ENCODE peak calls at places on chromosomes 16 and 17, in seven cellular contexts. Q is mesenchymal stem cell, R is H9, U is trophoblast cell, M is neuronal stem cell, V is IMR-90, K is H1. A is an unnamed sample.

GRCh38 chr16:69031877-69032301 is 73.6 kb upstream of the HAS3 start:
- DNase-seq in K (no peak), Q (no peak), V (no peak), U (peak), M (no peak), R (no peak), A (no peak)

GRCh38 chr17:64326030-64326419 is 63.0 kb upstream of the TEX2 start:
- DNase-seq in U (no peak), K (no peak), M (no peak), R (no peak), V (no peak), Q (no peak), A (no peak)

GRCh38 chr17:63928966-63929695 is 3.0 kb downstream of the CD79B start:
- DNase-seq in R (no peak), M (no peak), Q (no peak), K (no peak), V (no peak), U (no peak), A (no peak)

GRCh38 chr17:17813055-17813724 is 23.6 kb downstream of the SREBF1 start:
- DNase-seq in R (no peak), M (no peak), K (no peak), Q (no peak), U (no peak), V (no peak), A (no peak)

GRCh38 chr17:21538615-21539014 is 153.7 kb upstream of the KCNJ18 start:
- DNase-seq in K (no peak), M (no peak), U (no peak), R (no peak), Q (no peak), V (no peak), A (no peak)

GRCh38 chr16:20676867-20677266 is 20.6 kb downstream of the ACSM1 start:
- DNase-seq in R (no peak), U (no peak), V (no peak), Q (no peak), K (no peak), M (no peak), A (peak)

GRCh38 chr16:31108794-31109558 is 790 bp downstream of the BCKDK start:
- DNase-seq in K (no peak), M (no peak), Q (no peak), U (no peak), R (no peak), V (no peak), A (no peak)

GRCh38 chr17:9880582-9880999 is 24.5 kb downstream of the RCVRN start:
- DNase-seq in K (no peak), U (peak), M (no peak), Q (no peak), R (no peak), V (no peak), A (no peak)

GRCh38 chr16:28087675-28088285 is 24.3 kb upstream of the GSG1L start:
- DNase-seq in V (no peak), R (no peak), M (no peak), U (no peak), Q (no peak), K (no peak), A (peak)

GRCh38 chr17:4327638-4328037 is 38.8 kb downstream of the UBE2G1 start:
- DNase-seq in Q (peak), K (no peak), V (peak), R (no peak), U (peak), M (no peak), A (no peak)

GRCh38 chr16:66026211-66026610 is 340.3 kb upstream of the CDH5 start:
- DNase-seq in Q (no peak), V (no peak), K (peak), M (no peak), U (no peak), R (peak), A (peak)

GRCh38 chr16:67457611-67458010 is 23.3 kb downstream of the ATP6V0D1 start:
- DNase-seq in Q (no peak), V (no peak), M (no peak), K (no peak), U (no peak), R (no peak), A (no peak)

GRCh38 chr17:75555679-75556153 is 30.2 kb downstream of the LLGL2 start:
- DNase-seq in V (no peak), R (no peak), K (no peak), U (no peak), M (no peak), Q (no peak), A (no peak)

GRCh38 chr16:71409038-71409775 is 32.6 kb downstream of the TLE7 start:
- DNase-seq in M (no peak), K (no peak), Q (no peak), R (no peak), U (no peak), V (no peak), A (peak)

GRCh38 chr16:71846443-71846842 is 667 bp downstream of the ATXN1L start:
- DNase-seq in V (no peak), R (no peak), U (no peak), M (no peak), K (peak), Q (peak), A (peak)

GRCh38 chr16:63933841-63934240 is 1188.0 kb downstream of the CDH11 start:
- DNase-seq in V (no peak), R (no peak), K (no peak), M (no peak), U (no peak), Q (no peak), A (no peak)

GRCh38 chr16:63925221-63925620 is 1196.6 kb downstream of the CDH11 start:
- DNase-seq in Q (no peak), K (no peak), M (no peak), R (no peak), U (no peak), V (no peak), A (no peak)

GRCh38 chr16:63922563-63922962 is 1199.3 kb downstream of the CDH11 start:
- DNase-seq in K (no peak), M (no peak), R (no peak), V (no peak), Q (peak), U (no peak), A (no peak)

DNA sequence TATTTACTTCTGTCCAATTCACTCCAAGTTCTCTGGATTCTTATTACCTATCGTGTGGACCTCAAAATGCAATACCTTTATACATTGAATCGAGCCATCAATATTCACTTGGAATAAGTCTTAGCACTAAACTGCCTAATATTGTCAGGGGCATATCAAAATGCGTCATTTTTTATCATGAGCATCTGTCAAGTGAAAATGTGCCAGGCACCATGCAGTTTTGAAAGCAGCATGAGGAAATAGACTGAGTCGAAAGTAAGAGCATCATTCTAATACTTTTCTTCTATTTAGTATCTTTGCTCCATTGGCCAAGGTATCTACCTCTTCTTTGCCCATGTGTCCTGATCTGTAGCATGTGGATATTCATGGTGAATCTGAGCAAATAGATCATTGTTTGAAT is 1193.4 kb downstream of the CDH11 start:
- DNase-seq in U (no peak), K (no peak), V (no peak), Q (no peak), R (no peak), M (no peak), A (no peak)
- H2AK5ac ChIP-seq in U (no peak), K (no peak), V (no peak), Q (no peak), R (no peak), M (no peak), A (no peak)

DNA sequence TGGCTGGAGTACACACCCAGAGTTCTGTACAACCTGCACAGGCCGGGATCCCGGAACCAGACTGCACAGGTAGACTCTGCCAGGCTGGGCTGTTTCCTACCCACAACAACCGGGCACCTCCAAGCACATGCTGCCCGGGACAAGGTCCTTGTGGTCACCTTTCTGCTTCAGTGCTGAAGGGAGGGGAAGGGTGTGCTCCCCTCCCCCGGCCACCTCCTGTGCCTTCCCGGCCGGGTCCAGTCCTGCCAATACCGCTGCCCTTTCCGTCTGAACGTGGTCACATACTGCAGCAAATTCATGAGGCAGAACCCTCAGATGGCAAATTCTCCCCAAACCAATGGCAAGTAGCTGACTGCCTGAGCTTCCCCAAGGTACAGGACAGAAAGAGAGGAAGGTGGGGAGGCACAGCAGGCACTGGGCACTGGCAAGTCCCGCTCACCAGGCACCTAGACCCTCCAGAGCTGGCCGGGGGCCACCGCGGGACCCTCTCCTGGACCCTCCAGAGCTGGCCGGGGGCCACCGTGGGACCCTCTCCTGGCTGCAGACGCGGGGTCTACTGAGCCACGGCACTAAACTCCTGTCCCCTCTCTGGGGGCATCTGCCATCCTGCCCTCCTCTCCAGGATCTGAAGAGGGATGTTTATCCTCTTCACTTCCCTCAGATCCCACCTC is 22.8 kb downstream of the SLC43A2 start:
- DNase-seq in Q (no peak), K (no peak), U (no peak), R (no peak), V (no peak), M (no peak), A (no peak)
- H3K4ac ChIP-seq in Q (no peak), K (no peak), U (peak), R (no peak), V (no peak), M (no peak), A (no peak)

GRCh38 chr16:88439016-88439415 is 14.1 kb upstream of the ZFPM1 start:
- DNase-seq in K (no peak), R (no peak), M (no peak), U (no peak), V (no peak), Q (no peak), A (no peak)
- H2AK5ac ChIP-seq in K (no peak), R (no peak), M (no peak), U (no peak), V (no peak), Q (no peak), A (no peak)

DNA sequence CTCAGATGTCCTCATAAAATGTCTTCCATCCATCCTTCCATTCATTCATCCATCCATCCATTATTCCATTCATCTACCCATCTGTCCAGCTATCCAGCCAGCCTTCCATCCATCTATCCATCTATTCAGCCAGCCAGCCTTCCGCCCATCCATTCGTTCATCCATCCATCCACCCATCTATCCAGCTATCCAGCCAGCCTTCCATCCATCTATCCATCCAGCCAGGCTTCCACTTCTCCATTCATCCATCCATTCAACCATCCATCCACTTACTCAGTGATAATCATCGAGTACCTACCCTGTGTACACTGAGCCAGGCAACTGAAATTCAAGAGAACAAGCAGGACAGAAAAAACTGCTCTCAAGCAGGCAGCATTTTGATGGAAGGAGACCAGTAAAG is 4.6 kb upstream of the CCDC182 start:
- DNase-seq in R (no peak), K (no peak), U (no peak), V (no peak), M (no peak), Q (no peak), A (no peak)
- H3K4ac ChIP-seq in R (no peak), K (no peak), U (no peak), V (no peak), M (no peak), Q (no peak), A (peak)

GRCh38 chr16:4384497-4384896 is 12.8 kb downstream of the VASN start:
- DNase-seq in Q (no peak), K (no peak), R (no peak), V (peak), M (no peak), U (no peak), A (no peak)

GRCh38 chr16:4385066-4385788 is 13.6 kb downstream of the VASN start:
- DNase-seq in R (no peak), K (no peak), M (no peak), U (no peak), V (no peak), Q (no peak), A (no peak)

GRCh38 chr16:4381935-4382794 is 10.5 kb downstream of the VASN start:
- DNase-seq in M (no peak), K (no peak), R (no peak), V (no peak), U (no peak), Q (no peak), A (no peak)

GRCh38 chr16:4382795-4383357 is 11.2 kb downstream of the VASN start:
- DNase-seq in R (no peak), Q (no peak), M (no peak), V (no peak), K (no peak), U (no peak), A (no peak)

DNA sequence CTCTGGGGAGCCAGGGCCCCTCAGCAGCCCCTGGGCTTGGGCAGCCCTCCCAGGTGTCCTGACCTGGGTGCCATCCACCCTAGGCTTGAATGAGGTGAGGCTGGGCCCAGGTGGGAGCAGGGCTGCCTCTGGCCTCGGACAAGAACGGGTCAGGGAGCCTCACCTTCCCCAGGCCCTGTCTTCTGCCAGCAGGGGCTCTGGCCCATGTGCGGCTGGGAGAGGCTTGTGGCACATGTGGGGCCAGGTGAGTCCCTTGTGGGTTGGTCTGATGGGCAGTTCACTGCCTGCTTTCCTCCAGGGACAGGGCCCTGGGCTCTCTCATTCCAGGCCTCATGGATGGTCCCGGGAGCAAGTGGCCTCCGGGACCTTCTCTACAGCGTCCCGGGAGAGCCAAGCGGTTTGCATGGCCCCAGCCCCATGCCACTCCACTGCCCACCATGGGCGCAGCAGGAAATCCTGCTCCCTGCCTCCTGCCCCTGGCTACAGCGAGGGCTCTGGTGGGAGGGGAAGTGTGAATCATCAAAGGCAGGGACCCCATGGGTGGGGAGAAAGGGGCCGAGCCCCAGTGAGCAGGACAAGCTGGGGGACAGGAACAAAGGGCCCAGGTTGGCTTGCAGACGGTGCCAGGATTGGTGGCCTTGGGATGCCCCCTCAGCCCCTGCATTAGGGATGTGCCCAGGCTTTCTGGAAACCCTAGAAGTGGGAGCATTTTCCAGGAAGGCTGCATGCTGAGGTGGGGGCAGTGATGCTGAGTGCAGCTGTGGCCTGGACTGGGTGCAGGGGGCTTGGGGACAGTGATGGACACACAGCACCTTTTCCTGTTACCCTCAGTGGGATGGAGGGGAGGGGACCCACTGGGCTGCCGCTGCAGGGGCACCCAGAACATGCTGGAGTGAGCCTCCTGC is 12.2 kb downstream of the VASN start:
- DNase-seq in Q (no peak), V (no peak), M (no peak), U (no peak), R (no peak), K (no peak), A (no peak)
- H2AK5ac ChIP-seq in Q (no peak), V (no peak), M (peak), U (no peak), R (no peak), K (peak), A (no peak)

GRCh38 chr16:46466239-46466638 is 154.9 kb downstream of the SHCBP1 start:
- DNase-seq in V (no peak), R (no peak), M (no peak), U (no peak), Q (no peak), K (no peak), A (no peak)
- H3K4ac ChIP-seq in V (no peak), R (no peak), M (no peak), U (no peak), Q (no peak), K (no peak), A (no peak)

GRCh38 chr17:74527756-74528155 is 3.5 kb downstream of the CD300LB start:
- DNase-seq in M (no peak), V (no peak), R (no peak), U (no peak), Q (no peak), K (no peak), A (no peak)
- H2AK5ac ChIP-seq in M (no peak), V (no peak), R (no peak), U (no peak), Q (no peak), K (no peak), A (no peak)

GRCh38 chr17:51516924-51517323 is 256.6 kb downstream of the UTP18 start:
- DNase-seq in K (no peak), U (no peak), M (no peak), R (no peak), V (no peak), Q (no peak), A (no peak)
- H3K4ac ChIP-seq in K (no peak), U (no peak), M (no peak), R (no peak), V (no peak), Q (no peak), A (no peak)

GRCh38 chr17:68176770-68177169 is 71.1 kb upstream of the AMZ2 start:
- DNase-seq in K (peak), M (no peak), Q (no peak), U (no peak), R (no peak), V (no peak), A (no peak)

GRCh38 chr17:68175905-68176304 is 71.9 kb upstream of the AMZ2 start:
- DNase-seq in V (no peak), K (peak), U (no peak), M (no peak), Q (no peak), R (no peak), A (no peak)

GRCh38 chr17:68182016-68182315 is 65.9 kb upstream of the AMZ2 start:
- DNase-seq in K (no peak), Q (no peak), R (no peak), V (no peak), M (no peak), U (no peak), A (no peak)

GRCh38 chr17:68175416-68175815 is 72.4 kb upstream of the AMZ2 start:
- DNase-seq in R (no peak), M (no peak), V (no peak), U (no peak), Q (no peak), K (peak), A (no peak)

DNA sequence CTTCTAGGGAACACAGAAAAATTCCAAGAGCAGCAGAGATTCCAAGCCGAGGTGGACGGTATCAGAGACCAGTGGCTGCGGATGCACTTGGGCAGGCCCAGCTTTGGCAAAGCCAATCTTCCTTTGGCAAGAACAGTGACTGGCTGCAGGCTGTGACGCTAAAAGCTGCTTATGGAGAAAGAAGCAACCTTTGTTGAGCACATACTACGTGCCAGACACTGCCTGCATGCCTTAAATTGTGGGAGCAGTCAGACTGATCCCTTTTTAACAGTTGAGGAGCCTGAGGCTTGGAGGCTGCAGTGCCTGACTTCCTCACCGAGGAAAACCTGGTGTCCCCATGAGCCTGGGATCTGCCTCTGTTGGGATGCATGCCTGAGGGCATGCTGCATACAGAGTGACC is 69.0 kb upstream of the AMZ2 start:
- DNase-seq in U (no peak), M (no peak), R (no peak), Q (no peak), K (no peak), V (no peak), A (no peak)
- H2AK5ac ChIP-seq in U (no peak), M (peak), R (no peak), Q (no peak), K (no peak), V (no peak), A (no peak)

DNA sequence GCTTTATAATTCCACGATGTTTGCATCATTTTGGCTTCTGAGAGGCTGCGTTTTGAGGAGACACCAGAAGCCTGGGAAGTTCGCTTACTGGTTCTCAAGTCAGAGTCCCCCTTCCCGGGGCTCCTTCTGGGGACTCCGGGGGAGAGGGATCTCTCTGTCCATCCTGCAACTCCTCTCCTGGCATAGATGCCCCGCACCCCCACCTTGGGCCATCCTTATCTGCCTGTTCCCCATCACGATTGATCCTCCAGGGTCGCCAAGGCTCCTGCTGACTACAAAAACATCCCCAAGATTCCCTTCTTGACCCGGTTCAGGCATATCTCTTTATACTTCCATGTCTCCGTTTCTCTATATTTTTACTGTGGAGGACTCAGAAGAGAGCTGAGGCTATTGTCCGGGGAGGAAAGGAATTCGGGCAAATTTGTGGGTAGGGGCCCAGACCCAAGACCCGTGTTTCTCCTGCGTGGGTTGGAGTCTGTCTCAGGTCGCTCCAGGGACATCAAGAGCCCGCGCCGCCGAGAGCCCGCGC is 18.4 kb upstream of the HOXB13 start:
- DNase-seq in K (peak), Q (peak), R (peak), U (no peak), M (no peak), V (no peak), A (no peak)
- H3K4ac ChIP-seq in K (no peak), Q (no peak), R (no peak), U (no peak), M (no peak), V (no peak), A (no peak)

A was measured in mesendoderm.